ENCODE peak calls at places on chromosomes 16 and 17, in six cellular contexts. One of them, this sample, is unnamed.

GRCh38 chr16:13435873-13436474 is 484.0 kb upstream of the ERCC4 start:
- DNase-seq in AG08395: no peak
- DNase-seq in ELR: no peak
- DNase-seq in OCI-LY7: peak
- DNase-seq in NT2/D1: peak
- DNase-seq in GM19239: no peak
- DNase-seq in this sample: no peak

GRCh38 chr16:21101631-21102420 is 48.8 kb downstream of the DNAH3 start:
- DNase-seq in OCI-LY7: peak
- DNase-seq in NT2/D1: no peak
- DNase-seq in AG08395: peak
- DNase-seq in ELR: peak
- DNase-seq in GM19239: no peak
- DNase-seq in this sample: peak

GRCh38 chr16:3456374-3456773 is 12.9 kb downstream of the NAA60 start:
- DNase-seq in AG08395: no peak
- DNase-seq in NT2/D1: no peak
- DNase-seq in GM19239: no peak
- DNase-seq in OCI-LY7: no peak
- DNase-seq in ELR: no peak
- DNase-seq in this sample: peak

GRCh38 chr17:78607061-78607460 is 29.9 kb upstream of the DNAH17 start:
- DNase-seq in ELR: no peak
- DNase-seq in OCI-LY7: no peak
- DNase-seq in GM19239: no peak
- DNase-seq in AG08395: no peak
- DNase-seq in NT2/D1: no peak
- DNase-seq in this sample: no peak

GRCh38 chr17:65220732-65221131 is 83.6 kb downstream of the RGS9 start:
- DNase-seq in ELR: peak
- DNase-seq in OCI-LY7: no peak
- DNase-seq in AG08395: peak
- DNase-seq in NT2/D1: no peak
- DNase-seq in GM19239: no peak
- DNase-seq in this sample: no peak

GRCh38 chr17:69744512-69745098 is 330.1 kb downstream of the MAP2K6 start:
- DNase-seq in AG08395: no peak
- DNase-seq in NT2/D1: no peak
- DNase-seq in GM19239: no peak
- DNase-seq in ELR: no peak
- DNase-seq in OCI-LY7: no peak
- DNase-seq in this sample: no peak

GRCh38 chr16:69329369-69330285 is 761 bp downstream of the PDF start:
- DNase-seq in ELR: peak
- DNase-seq in GM19239: peak
- DNase-seq in OCI-LY7: peak
- DNase-seq in AG08395: peak
- DNase-seq in NT2/D1: no peak
- DNase-seq in this sample: peak

GRCh38 chr16:78127130-78127529 is 27.7 kb downstream of the WWOX start:
- DNase-seq in NT2/D1: no peak
- DNase-seq in GM19239: no peak
- DNase-seq in OCI-LY7: no peak
- DNase-seq in AG08395: peak
- DNase-seq in ELR: no peak
- DNase-seq in this sample: no peak

GRCh38 chr17:63694229-63694973 is 5.5 kb downstream of the LIMD2 start:
- DNase-seq in OCI-LY7: peak
- DNase-seq in NT2/D1: no peak
- DNase-seq in AG08395: no peak
- DNase-seq in ELR: no peak
- DNase-seq in GM19239: no peak
- DNase-seq in this sample: no peak

GRCh38 chr17:82548681-82549303 is 29.3 kb downstream of the FOXK2 start:
- DNase-seq in AG08395: no peak
- DNase-seq in GM19239: no peak
- DNase-seq in NT2/D1: no peak
- DNase-seq in ELR: no peak
- DNase-seq in OCI-LY7: no peak
- DNase-seq in this sample: no peak

GRCh38 chr16:8660841-8661301 is 13.5 kb upstream of the ABAT start:
- DNase-seq in NT2/D1: peak
- DNase-seq in GM19239: peak
- DNase-seq in ELR: peak
- DNase-seq in AG08395: peak
- DNase-seq in OCI-LY7: peak
- DNase-seq in this sample: peak

GRCh38 chr16:3112058-3112880 is at the start of gene ZNF205:
- DNase-seq in ELR: peak
- DNase-seq in OCI-LY7: no peak
- DNase-seq in NT2/D1: no peak
- DNase-seq in GM19239: no peak
- DNase-seq in AG08395: peak
- DNase-seq in this sample: peak

GRCh38 chr17:28874750-28875149 is 19.9 kb downstream of the ERAL1 start:
- DNase-seq in OCI-LY7: no peak
- DNase-seq in NT2/D1: no peak
- DNase-seq in GM19239: no peak
- DNase-seq in AG08395: no peak
- DNase-seq in ELR: no peak
- DNase-seq in this sample: no peak

GRCh38 chr16:71367243-71367976 is 8.9 kb downstream of the CALB2 start:
- DNase-seq in ELR: peak
- DNase-seq in OCI-LY7: peak
- DNase-seq in NT2/D1: peak
- DNase-seq in GM19239: peak
- DNase-seq in AG08395: peak
- DNase-seq in this sample: peak

GRCh38 chr16:81752876-81753227 is 26.2 kb upstream of the PLCG2 start:
- DNase-seq in OCI-LY7: no peak
- DNase-seq in NT2/D1: no peak
- DNase-seq in AG08395: no peak
- DNase-seq in GM19239: no peak
- DNase-seq in ELR: no peak
- DNase-seq in this sample: no peak

GRCh38 chr17:81165246-81166032 is at the start of gene PVALEF:
- DNase-seq in ELR: peak
- DNase-seq in OCI-LY7: no peak
- DNase-seq in GM19239: no peak
- DNase-seq in AG08395: no peak
- DNase-seq in NT2/D1: no peak
- DNase-seq in this sample: no peak

GRCh38 chr17:51611585-51611984 is 351.2 kb downstream of the UTP18 start:
- DNase-seq in AG08395: no peak
- DNase-seq in ELR: no peak
- DNase-seq in NT2/D1: no peak
- DNase-seq in GM19239: no peak
- DNase-seq in OCI-LY7: no peak
- DNase-seq in this sample: no peak

GRCh38 chr17:80791758-80792284 is 199.8 kb upstream of the CHMP6 start:
- DNase-seq in GM19239: no peak
- DNase-seq in AG08395: peak
- DNase-seq in ELR: peak
- DNase-seq in NT2/D1: no peak
- DNase-seq in OCI-LY7: no peak
- DNase-seq in this sample: no peak

GRCh38 chr16:67555795-67556212 is 6.5 kb upstream of the CTCF start:
- DNase-seq in AG08395: no peak
- DNase-seq in ELR: peak
- DNase-seq in OCI-LY7: peak
- DNase-seq in NT2/D1: no peak
- DNase-seq in GM19239: no peak
- DNase-seq in this sample: no peak

GRCh38 chr17:70552230-70552981 is 383.1 kb downstream of the KCNJ2 start:
- DNase-seq in ELR: peak
- DNase-seq in GM19239: peak
- DNase-seq in AG08395: peak
- DNase-seq in OCI-LY7: peak
- DNase-seq in NT2/D1: peak
- DNase-seq in this sample: peak

GRCh38 chr17:48925251-48925990 is 17.2 kb downstream of the UBE2Z start:
- DNase-seq in NT2/D1: no peak
- DNase-seq in OCI-LY7: no peak
- DNase-seq in ELR: no peak
- DNase-seq in AG08395: no peak
- DNase-seq in GM19239: no peak
- DNase-seq in this sample: no peak

GRCh38 chr17:83080641-83081560 is 1.5 kb downstream of the METRNL start:
- DNase-seq in OCI-LY7: peak
- DNase-seq in GM19239: peak
- DNase-seq in NT2/D1: no peak
- DNase-seq in ELR: peak
- DNase-seq in AG08395: peak
- DNase-seq in this sample: peak

GRCh38 chr17:2954898-2955445 is 108.4 kb downstream of the OR1D5 start:
- DNase-seq in OCI-LY7: peak
- DNase-seq in GM19239: no peak
- DNase-seq in AG08395: peak
- DNase-seq in ELR: peak
- DNase-seq in NT2/D1: no peak
- DNase-seq in this sample: no peak

GRCh38 chr17:76995352-76996105 is 127.3 kb downstream of the MGAT5B start:
- DNase-seq in OCI-LY7: peak
- DNase-seq in GM19239: no peak
- DNase-seq in AG08395: no peak
- DNase-seq in NT2/D1: peak
- DNase-seq in ELR: no peak
- DNase-seq in this sample: no peak

GRCh38 chr17:75591722-75592302 is 4.2 kb downstream of the MYO15B start:
- DNase-seq in AG08395: no peak
- DNase-seq in OCI-LY7: no peak
- DNase-seq in NT2/D1: no peak
- DNase-seq in GM19239: no peak
- DNase-seq in ELR: no peak
- DNase-seq in this sample: no peak

GRCh38 chr17:1617620-1618174 is 10.9 kb downstream of the SLC43A2 start:
- DNase-seq in AG08395: peak
- DNase-seq in OCI-LY7: no peak
- DNase-seq in NT2/D1: no peak
- DNase-seq in ELR: peak
- DNase-seq in GM19239: no peak
- DNase-seq in this sample: no peak

GRCh38 chr17:52027620-52028019 is 130.9 kb downstream of the CA10 start:
- DNase-seq in NT2/D1: no peak
- DNase-seq in OCI-LY7: no peak
- DNase-seq in ELR: peak
- DNase-seq in AG08395: peak
- DNase-seq in GM19239: no peak
- DNase-seq in this sample: no peak

GRCh38 chr16:86092586-86093480 is 193.9 kb downstream of the IRF8 start:
- DNase-seq in GM19239: no peak
- DNase-seq in NT2/D1: no peak
- DNase-seq in AG08395: no peak
- DNase-seq in ELR: no peak
- DNase-seq in OCI-LY7: no peak
- DNase-seq in this sample: no peak

GRCh38 chr17:45751466-45751865 is 32.7 kb upstream of the CRHR1 start:
- DNase-seq in GM19239: no peak
- DNase-seq in NT2/D1: no peak
- DNase-seq in ELR: no peak
- DNase-seq in AG08395: no peak
- DNase-seq in OCI-LY7: no peak
- DNase-seq in this sample: no peak

GRCh38 chr16:47977802-47978201 is 178.0 kb downstream of the ABCC12 start:
- DNase-seq in OCI-LY7: no peak
- DNase-seq in GM19239: no peak
- DNase-seq in NT2/D1: no peak
- DNase-seq in AG08395: no peak
- DNase-seq in ELR: no peak
- DNase-seq in this sample: no peak

GRCh38 chr17:48498168-48498840 is 32.5 kb downstream of the HOXB1 start:
- DNase-seq in OCI-LY7: no peak
- DNase-seq in NT2/D1: no peak
- DNase-seq in GM19239: no peak
- DNase-seq in AG08395: no peak
- DNase-seq in ELR: no peak
- DNase-seq in this sample: no peak

This sample was measured in RPMI8226.